ENCODE peak calls at places on chromosomes 11 and 22, in eight cellular contexts. H, Z, R, J, K, O, A and S are unnamed samples.

GRCh38 chr11:123956752-123957151 is 13.1 kb upstream of the OR6T1 start:
- DNase-seq in H (no peak), J (no peak), Z (no peak), A (no peak), O (no peak), K (no peak), R (no peak), S (no peak)

GRCh38 chr11:22163394-22163797 is 29.5 kb upstream of the ANO5 start:
- DNase-seq in A (no peak), H (no peak), K (no peak), O (no peak), Z (no peak), J (no peak), R (no peak), S (no peak)

GRCh38 chr11:58395581-58395980 is 11.1 kb downstream of the OR5B3 start:
- DNase-seq in K (no peak), Z (no peak), A (no peak), O (no peak), R (no peak), H (no peak), J (peak), S (no peak)

GRCh38 chr11:33015621-33016551 is at the start of gene DEPDC7:
- DNase-seq in H (peak), O (peak), J (peak), R (peak), Z (peak), K (peak), A (peak), S (peak)

GRCh38 chr11:70108250-70108649 is 30.1 kb downstream of the ANO1 start:
- DNase-seq in Z (no peak), A (no peak), H (no peak), R (no peak), K (peak), J (peak), O (no peak), S (no peak)

GRCh38 chr11:121572581-121573059 is 119.9 kb upstream of the SORL1-AS1 start:
- DNase-seq in H (peak), J (no peak), O (no peak), Z (no peak), A (no peak), R (no peak), K (no peak), S (peak)

GRCh38 chr22:28600546-28601143 is 79.0 kb downstream of the TTC28 start:
- DNase-seq in R (peak), J (peak), A (no peak), O (no peak), Z (peak), K (peak), H (no peak), S (peak)

GRCh38 chr22:27212081-27212480 is 554.7 kb downstream of the MIAT start:
- DNase-seq in H (no peak), R (no peak), O (no peak), Z (no peak), J (no peak), A (no peak), K (no peak), S (no peak)

GRCh38 chr11:76248210-76248609 is 41.9 kb upstream of the WNT11 start:
- DNase-seq in A (no peak), Z (no peak), K (no peak), J (no peak), H (no peak), R (no peak), O (no peak), S (peak)

GRCh38 chr11:8948901-8949300 is 6.1 kb upstream of the ASCL3 start:
- DNase-seq in O (no peak), H (no peak), J (no peak), R (no peak), Z (no peak), K (no peak), A (no peak), S (no peak)

GRCh38 chr11:57792060-57792541 is 30.5 kb downstream of the CTNND1 start:
- DNase-seq in H (peak), Z (no peak), J (peak), K (peak), O (peak), A (peak), R (no peak), S (no peak)

GRCh38 chr22:31089101-31090100 is 8.3 kb downstream of the SMTN start:
- DNase-seq in K (peak), J (no peak), O (peak), Z (no peak), A (no peak), H (peak), R (no peak), S (peak)